ENCODE peak calls at places on chromosomes 7 and 10, in four cellular contexts. One of them, this sample, is unnamed.

GRCh38 chr7:130242198-130243014 is 24.3 kb upstream of the CPA2 start:
- DNase-seq in left cardiac atrium: peak; percentile 71
- DNase-seq in hepatic stellate cell: peak; percentile 56
- DNase-seq in activated T-cell treated with anti-CD3 and anti-CD28 coated beads for 4 hours: peak; percentile 49
- DNase-seq in this sample: peak; percentile 40

GRCh38 chr7:82263880-82264751 is 179.5 kb downstream of the CACNA2D1 start:
- DNase-seq in hepatic stellate cell: no peak
- DNase-seq in left cardiac atrium: no peak
- DNase-seq in activated T-cell treated with anti-CD3 and anti-CD28 coated beads for 4 hours: no peak
- DNase-seq in this sample: no peak

GRCh38 chr10:52027055-52027454 is 287.0 kb upstream of the DKK1 start:
- DNase-seq in hepatic stellate cell: no peak
- DNase-seq in activated T-cell treated with anti-CD3 and anti-CD28 coated beads for 4 hours: no peak
- DNase-seq in left cardiac atrium: no peak
- DNase-seq in this sample: no peak

GRCh38 chr7:71486856-71487628 is 355.1 kb downstream of the GALNT17 start:
- DNase-seq in activated T-cell treated with anti-CD3 and anti-CD28 coated beads for 4 hours: no peak
- DNase-seq in hepatic stellate cell: no peak
- DNase-seq in left cardiac atrium: peak; percentile 42
- DNase-seq in this sample: no peak

GRCh38 chr7:148124477-148124876 is 466.1 kb upstream of the C7orf33 start:
- DNase-seq in left cardiac atrium: no peak
- DNase-seq in activated T-cell treated with anti-CD3 and anti-CD28 coated beads for 4 hours: no peak
- DNase-seq in hepatic stellate cell: no peak
- DNase-seq in this sample: no peak

GRCh38 chr7:127887631-127888030 is 143.6 kb downstream of the LRRC4 start:
- DNase-seq in activated T-cell treated with anti-CD3 and anti-CD28 coated beads for 4 hours: no peak
- DNase-seq in hepatic stellate cell: no peak
- DNase-seq in left cardiac atrium: no peak
- DNase-seq in this sample: no peak

GRCh38 chr7:83921798-83922607 is 272.6 kb downstream of the SEMA3A start:
- DNase-seq in left cardiac atrium: no peak
- DNase-seq in hepatic stellate cell: peak; percentile 5
- DNase-seq in activated T-cell treated with anti-CD3 and anti-CD28 coated beads for 4 hours: no peak
- DNase-seq in this sample: no peak

GRCh38 chr7:42278360-42278759 is 41.4 kb upstream of the GLI3 start:
- DNase-seq in hepatic stellate cell: no peak
- DNase-seq in left cardiac atrium: no peak
- DNase-seq in activated T-cell treated with anti-CD3 and anti-CD28 coated beads for 4 hours: no peak
- DNase-seq in this sample: no peak

This sample was measured in thyroid gland.